ENCODE peak calls at places on chromosomes 2 and 18, in six cellular contexts. L is HepG2, F is endothelial cell of umbilical vein, O is upper lobe of left lung, N is transverse colon, Q is stomach. I is an unnamed sample.

GRCh38 chr2:62306751-62307468 is 111.0 kb downstream of the B3GNT2 start:
- DNase-seq in F (peak; percentile 89), N (peak; percentile 50), O (peak; percentile 72), L (no peak), Q (peak; percentile 40), I (peak; percentile 71)

GRCh38 chr2:237581751-237582746 is 8.5 kb downstream of the RAB17 start:
- DNase-seq in Q (peak; percentile 84), N (peak; percentile 19), F (peak; percentile 79), L (peak; percentile 82), O (peak; percentile 80), I (peak; percentile 71)

GRCh38 chr2:233831011-233831721 is 23.2 kb downstream of the HJURP start:
- DNase-seq in O (no peak), F (no peak), L (no peak), N (no peak), Q (peak; percentile 24), I (no peak)

GRCh38 chr2:232345251-232345650 is 33.3 kb upstream of the ALPP start:
- DNase-seq in F (no peak), Q (no peak), N (no peak), O (no peak), L (no peak), I (no peak)

GRCh38 chr2:184599054-184599874 is 935 bp downstream of the ZNF804A start:
- DNase-seq in N (no peak), Q (no peak), F (peak; percentile 33), L (no peak), O (peak; percentile 49), I (no peak)

GRCh38 chr18:22391571-22392359 is 25.9 kb downstream of the CTAGE1 start:
- DNase-seq in Q (no peak), O (no peak), N (peak; percentile 74), L (no peak), F (peak; percentile 95), I (no peak)

GRCh38 chr2:136378712-136379595 is 261.0 kb upstream of the CXCR4 start:
- DNase-seq in F (peak; percentile 64), L (peak; percentile 35), O (peak; percentile 53), N (peak; percentile 59), Q (peak; percentile 59), I (no peak)

GRCh38 chr2:28927878-28928277 is 33.4 kb downstream of the WDR43 start:
- DNase-seq in O (no peak), Q (no peak), F (no peak), N (no peak), L (no peak), I (no peak)

GRCh38 chr2:33529771-33530481 is 53.5 kb downstream of the RASGRP3 start:
- DNase-seq in O (no peak), L (no peak), N (no peak), F (peak; percentile 12), Q (no peak), I (no peak)

GRCh38 chr2:67867735-67868134 is 195.1 kb downstream of the C1D start:
- DNase-seq in O (no peak), F (peak; percentile 23), N (no peak), L (no peak), Q (no peak), I (no peak)

GRCh38 chr2:152638590-152638989 is 78.7 kb downstream of the PRPF40A start:
- DNase-seq in L (no peak), F (no peak), O (no peak), Q (no peak), N (no peak), I (no peak)

GRCh38 chr2:208186921-208187320 is 2.9 kb downstream of the C2orf80 start:
- DNase-seq in O (no peak), F (no peak), N (no peak), L (no peak), Q (no peak), I (no peak)

GRCh38 chr2:216389565-216389964 is 17.3 kb upstream of the MARCHF4 start:
- DNase-seq in Q (no peak), F (no peak), O (no peak), L (no peak), N (no peak), I (no peak)

GRCh38 chr2:3512086-3512485 is 7.2 kb downstream of the ADI1 start:
- DNase-seq in O (no peak), F (no peak), L (no peak), N (no peak), Q (no peak), I (no peak)

GRCh38 chr2:58606799-58607198 is 365.7 kb upstream of the FANCL start:
- DNase-seq in N (no peak), Q (no peak), F (no peak), O (no peak), L (no peak), I (no peak)

GRCh38 chr18:76922107-76922506 is 99.8 kb downstream of the ZNF236 start:
- DNase-seq in L (peak; percentile 22), Q (peak; percentile 70), N (peak; percentile 64), O (peak; percentile 49), F (peak; percentile 66), I (no peak)

GRCh38 chr2:1730047-1730937 is 14.0 kb downstream of the PXDN start:
- DNase-seq in Q (peak; percentile 25), O (no peak), L (no peak), N (peak; percentile 31), F (peak; percentile 54), I (peak; percentile 17)

GRCh38 chr2:45612741-45613140 is 1.7 kb upstream of the SRBD1 start:
- DNase-seq in L (no peak), O (no peak), Q (no peak), N (no peak), F (no peak), I (no peak)

DNA sequence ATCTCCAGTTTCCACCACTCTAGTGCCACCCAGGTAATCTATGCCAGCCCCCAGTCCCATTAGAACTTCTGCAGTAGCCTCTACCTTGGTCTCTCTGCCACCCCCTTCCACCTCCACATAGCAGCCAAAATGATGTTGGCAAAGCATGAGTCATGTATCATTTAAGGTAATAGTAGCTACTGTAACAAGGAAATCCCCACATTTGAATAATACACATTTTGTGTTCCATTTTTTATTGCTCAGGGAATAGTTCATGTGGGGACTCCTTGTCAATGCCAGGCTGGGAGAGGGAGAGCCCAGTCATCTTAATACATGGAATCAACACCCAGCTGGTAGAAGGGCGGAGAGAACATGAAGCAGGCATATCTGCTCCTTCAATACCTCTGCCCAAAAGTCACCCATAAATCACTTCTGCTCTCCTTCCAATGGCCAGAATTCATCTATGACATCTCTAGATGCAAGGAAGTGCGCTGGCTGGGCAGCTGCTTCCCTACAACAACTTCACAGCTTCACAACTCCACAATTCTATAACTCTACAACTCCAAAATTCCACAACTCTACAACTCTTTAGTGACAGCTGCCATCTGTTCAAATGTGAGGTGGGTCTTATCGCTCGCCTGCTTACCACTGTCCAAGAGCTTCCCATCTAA is 70.6 kb upstream of the GLS start:
- DNase-seq in Q (no peak), N (no peak), F (no peak), O (no peak), L (no peak), I (no peak)
- H3K27ac ChIP-seq in Q (no peak overlapping the region), N (peak overlapping the region; percentile 68), F (no peak overlapping the region), O (peak overlapping the region; percentile 68), L (peak overlapping the region; percentile 90), I (no peak overlapping the region)

DNA sequence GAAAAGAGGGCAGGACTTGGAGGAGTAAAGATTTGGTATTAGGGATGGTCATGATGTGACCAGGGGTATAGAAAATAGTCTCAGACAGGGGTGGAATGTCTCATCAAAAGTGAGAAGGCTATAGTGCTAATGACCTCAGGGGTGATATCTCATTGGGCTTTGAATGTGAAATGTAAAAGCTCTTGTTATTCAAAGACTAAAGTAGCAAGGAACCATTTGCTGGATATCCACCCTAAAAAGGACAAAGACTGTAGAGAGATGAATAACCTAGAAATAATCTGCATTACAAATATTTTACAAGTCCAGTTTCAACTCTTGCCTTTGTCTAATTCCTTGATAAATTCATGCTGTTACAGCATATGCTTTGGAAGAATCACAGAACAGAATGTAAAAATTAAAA is 224.4 kb downstream of the ICOS start:
- DNase-seq in N (no peak), O (no peak), F (no peak), Q (no peak), L (no peak), I (no peak)
- TF ChIP-seq POLR2AphosphoS5 in N (no peak), O (no peak), F (no peak), Q (no peak), L (no peak), I (no peak)

DNA sequence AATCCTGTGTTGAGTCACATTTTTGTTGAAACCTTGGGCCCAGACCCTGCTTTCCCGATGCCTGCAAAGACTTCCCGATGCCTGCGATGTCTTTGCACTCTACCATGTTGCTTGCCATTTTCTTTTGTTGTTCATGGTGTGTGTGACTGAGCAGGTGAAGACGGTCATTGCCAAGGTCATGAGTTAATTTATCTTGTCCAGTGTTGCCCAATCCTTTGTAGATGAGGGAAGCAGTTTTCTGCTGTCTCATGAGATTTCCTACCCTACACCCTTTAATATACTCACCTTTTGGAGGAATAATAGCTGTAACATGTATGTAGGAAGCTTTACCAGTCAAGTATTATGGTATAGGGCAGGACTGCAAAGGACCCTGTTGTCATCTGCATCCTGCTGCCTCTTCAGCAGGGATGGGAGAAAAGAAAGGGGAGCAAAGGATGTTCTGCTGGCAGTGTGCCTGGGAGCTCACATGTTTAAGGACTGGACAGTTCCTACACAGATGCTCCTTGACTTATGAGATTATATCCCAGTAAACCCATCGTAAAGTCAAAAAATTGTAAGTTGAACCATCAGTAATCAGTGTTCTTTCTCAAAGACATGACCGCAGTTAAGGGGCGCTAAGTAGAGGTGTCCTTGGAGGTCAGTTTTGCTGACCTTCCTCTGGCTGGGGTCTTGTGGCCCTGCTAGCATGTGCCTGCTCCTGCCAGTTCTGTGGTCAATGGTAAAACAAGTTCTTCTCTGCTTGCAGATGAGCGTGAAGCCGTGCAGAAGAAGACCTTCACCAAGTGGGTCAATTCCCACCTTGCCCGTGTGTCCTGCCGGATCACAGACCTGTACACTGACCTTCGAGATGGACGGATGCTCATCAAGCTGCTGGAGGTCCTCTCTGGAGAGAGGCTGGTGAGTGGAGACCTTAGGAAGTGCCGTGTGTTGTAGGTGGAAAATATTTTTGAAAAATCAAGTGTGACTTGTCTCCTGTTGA is 124.8 kb upstream of the EML6 start:
- DNase-seq in O (no peak), N (no peak), F (no peak), Q (no peak), L (no peak), I (no peak)
- H3K27ac ChIP-seq in O (peak overlapping the region; percentile 82), N (peak overlapping the region; percentile 58), F (no peak overlapping the region), Q (peak overlapping the region; percentile 81), L (no peak overlapping the region), I (peak overlapping the region; percentile 90)

GRCh38 chr2:69162121-69162520 is 149.1 kb downstream of the ANTXR1 start:
- DNase-seq in L (no peak), F (peak; percentile 12), Q (no peak), O (no peak), N (no peak), I (no peak)

GRCh38 chr2:69165079-69165478 is 152.1 kb downstream of the ANTXR1 start:
- DNase-seq in Q (no peak), O (no peak), N (no peak), L (no peak), F (no peak), I (no peak)

GRCh38 chr2:69163109-69163508 is 150.1 kb downstream of the ANTXR1 start:
- DNase-seq in N (no peak), F (peak; percentile 68), L (no peak), O (peak; percentile 55), Q (no peak), I (no peak)

GRCh38 chr2:69164379-69164778 is 151.4 kb downstream of the ANTXR1 start:
- DNase-seq in L (no peak), O (no peak), Q (no peak), F (peak; percentile 28), N (no peak), I (no peak)

DNA sequence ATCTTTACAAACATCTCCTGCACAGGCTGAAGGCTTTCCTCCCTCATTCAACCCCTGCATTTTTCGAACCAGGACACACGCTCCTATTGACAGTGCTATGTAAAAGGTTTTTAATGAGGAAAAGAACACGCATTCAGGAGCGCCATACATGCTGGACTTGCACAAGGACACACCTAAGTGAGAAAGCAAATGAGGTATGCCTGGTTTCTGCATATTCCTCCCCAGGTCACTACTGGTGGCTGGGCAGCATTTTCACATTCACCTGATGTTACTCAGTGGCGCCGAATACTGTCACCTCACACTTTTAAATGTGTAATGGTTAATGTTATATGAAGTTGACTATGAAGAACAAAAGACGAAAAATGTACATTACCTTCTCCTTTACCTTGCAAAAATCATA is 150.6 kb downstream of the ANTXR1 start:
- DNase-seq in O (no peak), L (no peak), Q (no peak), N (no peak), F (no peak), I (no peak)
- TF ChIP-seq POLR2AphosphoS5 in O (no peak), L (no peak), Q (no peak), N (no peak), F (no peak), I (no peak)

I was measured in breast epithelium.